ENCODE peak calls at places on chromosomes 13 and 19, in six cellular contexts. One of them, this sample, is unnamed.

GRCh38 chr19:52992109-52993004 is 21.4 kb upstream of the ERVV-1 start:
- DNase-seq in cardiac fibroblast: peak; percentile 7
- DNase-seq in left lung: peak; percentile 34
- DNase-seq in GM12865: no peak
- DNase-seq in CD8-positive, alpha-beta T cell: no peak
- DNase-seq in foreskin fibroblast: peak; percentile 51
- DNase-seq in this sample: no peak

GRCh38 chr19:44596428-44597130 is 16.8 kb upstream of the IGSF23 start:
- DNase-seq in cardiac fibroblast: no peak
- DNase-seq in left lung: no peak
- DNase-seq in GM12865: no peak
- DNase-seq in CD8-positive, alpha-beta T cell: no peak
- DNase-seq in foreskin fibroblast: no peak
- DNase-seq in this sample: no peak

GRCh38 chr13:29884671-29885424 is 34.4 kb upstream of the UBL3 start:
- DNase-seq in cardiac fibroblast: peak; percentile 19
- DNase-seq in left lung: no peak
- DNase-seq in GM12865: peak; percentile 11
- DNase-seq in CD8-positive, alpha-beta T cell: no peak
- DNase-seq in foreskin fibroblast: no peak
- DNase-seq in this sample: peak; percentile 16

GRCh38 chr13:66477816-66478215 is 752.3 kb downstream of the PCDH9 start:
- DNase-seq in cardiac fibroblast: no peak
- DNase-seq in left lung: no peak
- DNase-seq in GM12865: no peak
- DNase-seq in CD8-positive, alpha-beta T cell: no peak
- DNase-seq in foreskin fibroblast: no peak
- DNase-seq in this sample: no peak

GRCh38 chr19:2578391-2578826 is 102.5 kb downstream of the GADD45B start:
- DNase-seq in cardiac fibroblast: peak; percentile 70
- DNase-seq in left lung: peak; percentile 38
- DNase-seq in GM12865: no peak
- DNase-seq in CD8-positive, alpha-beta T cell: no peak
- DNase-seq in foreskin fibroblast: peak; percentile 52
- DNase-seq in this sample: peak; percentile 35

GRCh38 chr13:39684531-39685137 is 29.2 kb downstream of the COG6 start:
- DNase-seq in cardiac fibroblast: peak; percentile 70
- DNase-seq in left lung: no peak
- DNase-seq in GM12865: peak; percentile 36
- DNase-seq in CD8-positive, alpha-beta T cell: no peak
- DNase-seq in foreskin fibroblast: peak; percentile 49
- DNase-seq in this sample: peak; percentile 64

GRCh38 chr19:28615966-28616365 is 597.0 kb downstream of the UQCRFS1 start:
- DNase-seq in cardiac fibroblast: peak; percentile 12
- DNase-seq in left lung: no peak
- DNase-seq in GM12865: no peak
- DNase-seq in CD8-positive, alpha-beta T cell: no peak
- DNase-seq in foreskin fibroblast: no peak
- DNase-seq in this sample: no peak

GRCh38 chr13:83815598-83815997 is 66.7 kb downstream of the SLITRK1 start:
- DNase-seq in cardiac fibroblast: no peak
- DNase-seq in left lung: no peak
- DNase-seq in GM12865: no peak
- DNase-seq in CD8-positive, alpha-beta T cell: no peak
- DNase-seq in foreskin fibroblast: no peak
- DNase-seq in this sample: no peak

GRCh38 chr19:18995804-18996241 is 37.5 kb downstream of the SUGP2 start:
- DNase-seq in cardiac fibroblast: peak; percentile 89
- DNase-seq in left lung: peak; percentile 63
- DNase-seq in GM12865: peak; percentile 59
- DNase-seq in CD8-positive, alpha-beta T cell: no peak
- DNase-seq in foreskin fibroblast: peak; percentile 93
- DNase-seq in this sample: peak; percentile 91

GRCh38 chr13:95677564-95678386 is 836 bp downstream of the DNAJC3 start:
- DNase-seq in cardiac fibroblast: peak; percentile 34
- DNase-seq in left lung: peak; percentile 68
- DNase-seq in GM12865: no peak
- DNase-seq in CD8-positive, alpha-beta T cell: no peak
- DNase-seq in foreskin fibroblast: peak; percentile 47
- DNase-seq in this sample: peak; percentile 42

GRCh38 chr19:30696514-30696913 is 324.3 kb downstream of the ZNF536 start:
- DNase-seq in cardiac fibroblast: no peak
- DNase-seq in left lung: no peak
- DNase-seq in GM12865: peak; percentile 41
- DNase-seq in CD8-positive, alpha-beta T cell: no peak
- DNase-seq in foreskin fibroblast: no peak
- DNase-seq in this sample: no peak

GRCh38 chr19:10505583-10506229 is 2.5 kb upstream of the KEAP1 start:
- DNase-seq in cardiac fibroblast: peak; percentile 75
- DNase-seq in left lung: peak; percentile 79
- DNase-seq in GM12865: peak; percentile 85
- DNase-seq in CD8-positive, alpha-beta T cell: peak; percentile 83
- DNase-seq in foreskin fibroblast: peak; percentile 80
- DNase-seq in this sample: peak; percentile 69

GRCh38 chr19:53905787-53906186 is 3.3 kb upstream of the CACNG7 start:
- DNase-seq in cardiac fibroblast: no peak
- DNase-seq in left lung: no peak
- DNase-seq in GM12865: no peak
- DNase-seq in CD8-positive, alpha-beta T cell: no peak
- DNase-seq in foreskin fibroblast: no peak
- DNase-seq in this sample: no peak

GRCh38 chr13:27208514-27208913 is 36.9 kb upstream of the USP12 start:
- DNase-seq in cardiac fibroblast: no peak
- DNase-seq in left lung: no peak
- DNase-seq in GM12865: no peak
- DNase-seq in CD8-positive, alpha-beta T cell: no peak
- DNase-seq in foreskin fibroblast: no peak
- DNase-seq in this sample: no peak
- H3K4me3 ChIP-seq in cardiac fibroblast: no peak overlapping the region
- H3K4me3 ChIP-seq in left lung: no peak overlapping the region
- H3K4me3 ChIP-seq in GM12865: no peak overlapping the region
- H3K4me3 ChIP-seq in CD8-positive, alpha-beta T cell: no peak overlapping the region
- H3K4me3 ChIP-seq in foreskin fibroblast: no peak overlapping the region
- H3K4me3 ChIP-seq in this sample: no peak overlapping the region

DNA sequence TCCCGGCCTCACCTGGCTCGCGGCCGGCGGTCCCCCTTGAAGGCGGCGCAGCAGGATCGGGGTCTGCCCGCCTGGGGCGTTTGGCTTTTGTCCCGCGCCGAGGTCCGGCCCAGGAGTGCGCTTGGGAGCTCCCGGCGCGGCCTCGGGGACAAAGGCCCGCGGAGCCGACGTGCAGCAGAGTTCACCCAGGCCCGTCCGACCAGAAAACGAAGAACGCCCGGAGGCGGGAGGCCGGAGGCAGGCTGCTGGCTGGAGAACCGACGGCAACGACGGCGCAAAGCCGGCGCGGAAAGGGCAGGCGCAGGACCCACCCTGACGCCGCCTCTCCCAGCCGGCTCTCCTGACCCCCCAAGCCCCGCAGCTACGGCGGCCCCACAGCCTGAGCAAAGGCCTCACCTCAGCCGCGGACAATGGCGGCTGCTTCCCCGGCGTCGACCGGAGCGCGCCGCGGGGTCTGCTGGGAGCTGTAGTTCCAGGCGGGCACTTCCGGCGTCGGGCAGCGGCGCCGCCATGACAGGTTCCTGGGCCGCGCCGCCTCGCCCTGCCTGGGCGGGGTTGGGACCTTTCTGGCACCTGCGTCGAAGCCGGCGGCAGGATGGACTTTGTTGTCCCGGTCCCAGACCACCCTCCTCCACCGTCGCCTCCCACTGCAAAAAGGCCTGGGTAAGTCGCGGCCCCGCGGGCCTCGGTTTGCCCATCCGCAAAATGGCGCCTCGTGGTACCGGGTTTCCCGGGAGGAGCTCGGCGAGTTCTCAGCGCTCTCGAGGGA is at the start of gene ZNF606:
- DNase-seq in cardiac fibroblast: peak; percentile 88
- DNase-seq in left lung: peak; percentile 89
- DNase-seq in GM12865: peak; percentile 96
- DNase-seq in CD8-positive, alpha-beta T cell: peak; percentile 84
- DNase-seq in foreskin fibroblast: peak; percentile 96
- DNase-seq in this sample: peak; percentile 81
- TF ChIP-seq CTCF in cardiac fibroblast: no peak
- TF ChIP-seq CTCF in left lung: no peak
- TF ChIP-seq CTCF in GM12865: no peak
- TF ChIP-seq CTCF in CD8-positive, alpha-beta T cell: no peak
- TF ChIP-seq CTCF in foreskin fibroblast: no peak
- TF ChIP-seq CTCF in this sample: no peak

DNA sequence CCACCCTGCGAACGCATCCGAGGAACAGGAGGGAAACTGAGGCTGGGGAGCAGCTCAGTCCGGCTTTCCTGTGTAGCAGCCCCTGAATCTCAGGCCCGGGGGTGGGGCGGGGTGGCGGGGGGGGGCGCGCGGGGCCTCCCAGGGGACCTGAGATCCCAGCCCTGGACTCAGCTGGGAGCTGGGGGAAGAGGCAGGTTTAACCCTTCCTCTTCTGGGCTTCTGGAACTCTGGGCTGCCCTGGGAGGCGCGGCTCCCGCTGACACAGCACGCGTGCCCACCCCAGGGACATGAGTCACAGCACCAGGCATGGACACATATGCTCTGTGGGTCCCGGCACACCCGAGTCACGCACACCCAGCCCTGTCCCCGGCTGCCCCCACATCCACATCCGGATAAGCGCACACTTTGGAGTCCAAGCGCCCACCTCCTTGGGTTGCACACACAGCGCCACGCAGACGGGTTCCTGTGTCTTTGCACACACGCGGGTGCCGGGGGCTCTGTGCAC is 3.5 kb upstream of the CIRBP start:
- DNase-seq in cardiac fibroblast: peak; percentile 92
- DNase-seq in left lung: no peak
- DNase-seq in GM12865: no peak
- DNase-seq in CD8-positive, alpha-beta T cell: peak; percentile 55
- DNase-seq in foreskin fibroblast: peak; percentile 98
- DNase-seq in this sample: peak; percentile 93
- H3K4me3 ChIP-seq in cardiac fibroblast: peak overlapping the region; percentile 53
- H3K4me3 ChIP-seq in left lung: no peak overlapping the region
- H3K4me3 ChIP-seq in GM12865: peak overlapping the region; percentile 55
- H3K4me3 ChIP-seq in CD8-positive, alpha-beta T cell: peak overlapping the region; percentile 59
- H3K4me3 ChIP-seq in foreskin fibroblast: peak overlapping the region; percentile 46
- H3K4me3 ChIP-seq in this sample: peak overlapping the region; percentile 27

DNA sequence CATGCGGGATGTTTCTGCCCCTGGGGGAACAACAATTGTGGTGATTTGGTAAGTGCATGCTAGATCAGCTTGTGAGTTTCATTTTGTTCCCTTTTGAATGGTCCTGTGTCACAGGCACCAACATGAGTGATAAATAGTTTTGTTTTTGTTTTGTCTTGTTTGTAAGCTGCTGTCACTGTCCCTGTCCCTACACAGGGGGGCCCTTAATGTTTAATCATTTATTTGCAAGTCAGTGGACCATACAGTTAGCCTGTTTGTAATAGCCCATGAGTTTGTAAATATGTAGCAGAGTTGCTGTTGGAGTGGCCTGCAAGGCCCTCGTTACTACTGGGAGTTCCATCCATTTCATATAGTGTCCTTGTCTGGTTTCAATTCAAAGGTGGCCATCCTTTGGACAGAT is 979.6 kb upstream of the SPRY2 start:
- DNase-seq in cardiac fibroblast: no peak
- DNase-seq in left lung: no peak
- DNase-seq in GM12865: no peak
- DNase-seq in CD8-positive, alpha-beta T cell: no peak
- DNase-seq in foreskin fibroblast: no peak
- DNase-seq in this sample: no peak
- TF ChIP-seq CTCF in cardiac fibroblast: no peak
- TF ChIP-seq CTCF in left lung: no peak
- TF ChIP-seq CTCF in GM12865: no peak
- TF ChIP-seq CTCF in CD8-positive, alpha-beta T cell: no peak
- TF ChIP-seq CTCF in foreskin fibroblast: no peak
- TF ChIP-seq CTCF in this sample: no peak